ENCODE peak calls at places on chromosomes 4 and X, in five cellular contexts. J is GM18507; B is activated CD4-positive, alpha-beta T cell treated with anti-CD3 and anti-CD28 coated beads for 24 hours; A is amniotic epithelial cell; H is AG04450. Z is an unnamed sample.
A peak's percentile ranks its signal among the peaks of the same experiment; 100 is the strongest.

GRCh38 chr4:92599044-92599443 is 295.3 kb downstream of the GRID2 start:
- DNase-seq in H (no peak), B (no peak), J (no peak), A (peak; percentile 86), Z (no peak)

GRCh38 chr4:56646341-56646740 is 34.8 kb downstream of the HOPX start:
- DNase-seq in H (no peak), J (no peak), A (no peak), B (no peak), Z (no peak)

GRCh38 chr4:72319596-72319995 is 249.4 kb downstream of the ADAMTS3 start:
- DNase-seq in H (peak; percentile 11), A (no peak), J (no peak), B (no peak), Z (peak; percentile 2)

GRCh38 chr4:73588613-73589012 is 31.6 kb downstream of the RASSF6 start:
- DNase-seq in B (no peak), J (no peak), H (no peak), A (no peak), Z (no peak)

GRCh38 chr4:40918330-40918729 is 168.6 kb downstream of the NSUN7 start:
- DNase-seq in H (peak; percentile 41), J (no peak), A (peak; percentile 80), B (no peak), Z (peak; percentile 83)

GRCh38 chr4:100895572-100896197 is 377.9 kb upstream of the EMCN start:
- DNase-seq in B (no peak), J (no peak), H (no peak), A (no peak), Z (no peak)

GRCh38 chr4:14315129-14315528 is 687.2 kb upstream of the CPEB2 start:
- DNase-seq in J (no peak), B (no peak), H (no peak), A (no peak), Z (no peak)

GRCh38 chr4:7322166-7322991 is 112.4 kb downstream of the PSAPL1 start:
- DNase-seq in H (no peak), B (no peak), A (no peak), J (no peak), Z (peak; percentile 60)

GRCh38 chrX:130114141-130114561 is 3.9 kb upstream of the ELF4 start:
- DNase-seq in J (no peak), A (no peak), B (no peak), H (no peak), Z (peak; percentile 40)

GRCh38 chr4:52410971-52411370 is 248.1 kb downstream of the USP46 start:
- DNase-seq in H (no peak), J (no peak), A (no peak), B (no peak), Z (no peak)

GRCh38 chr4:116027311-116027710 is 913.9 kb upstream of the NDST4 start:
- DNase-seq in B (no peak), H (no peak), J (no peak), A (no peak), Z (no peak)

GRCh38 chr4:125520258-125520990 is 205.7 kb downstream of the FAT4 start:
- DNase-seq in H (no peak), B (no peak), J (no peak), A (peak; percentile 82), Z (no peak)

GRCh38 chr4:10667651-10668341 is 16.8 kb downstream of the CLNK start:
- DNase-seq in J (no peak), H (no peak), B (no peak), A (no peak), Z (peak; percentile 51)

Z was measured in thyroid gland.